ENCODE peak calls at places on chromosome 17, in eight cellular contexts. One of them, this sample, is unnamed.

GRCh38 chr17:70373369-70373768 is 204.0 kb downstream of the KCNJ2 start:
- ATAC-seq in lower lobe of right lung: no peak
- ATAC-seq in lung: no peak
- ATAC-seq in A549: no peak
- ATAC-seq in heart left ventricle: no peak
- ATAC-seq in upper lobe of right lung: no peak
- ATAC-seq in HCT116: no peak
- ATAC-seq in upper lobe of left lung: no peak
- ATAC-seq in this sample: no peak

GRCh38 chr17:70353408-70354092 is 184.2 kb downstream of the KCNJ2 start:
- ATAC-seq in lower lobe of right lung: no peak
- ATAC-seq in lung: no peak
- ATAC-seq in A549: no peak
- ATAC-seq in heart left ventricle: no peak
- ATAC-seq in upper lobe of right lung: no peak
- ATAC-seq in HCT116: no peak
- ATAC-seq in upper lobe of left lung: no peak
- ATAC-seq in this sample: no peak

GRCh38 chr17:35694906-35695305 is 36.5 kb upstream of the RASL10B start:
- ATAC-seq in lower lobe of right lung: no peak
- ATAC-seq in lung: no peak
- ATAC-seq in A549: no peak
- ATAC-seq in heart left ventricle: no peak
- ATAC-seq in upper lobe of right lung: no peak
- ATAC-seq in HCT116: no peak
- ATAC-seq in upper lobe of left lung: no peak
- ATAC-seq in this sample: no peak

GRCh38 chr17:37490638-37491614 is 1.2 kb downstream of the DUSP14 start:
- ATAC-seq in lower lobe of right lung: no peak
- ATAC-seq in lung: no peak
- ATAC-seq in A549: peak; percentile 64
- ATAC-seq in heart left ventricle: peak; percentile 39
- ATAC-seq in upper lobe of right lung: no peak
- ATAC-seq in HCT116: peak; percentile 35
- ATAC-seq in upper lobe of left lung: peak; percentile 56
- ATAC-seq in this sample: peak; percentile 52

GRCh38 chr17:8226536-8227237 is 16.3 kb upstream of the AURKB start:
- ATAC-seq in lower lobe of right lung: no peak
- ATAC-seq in lung: no peak
- ATAC-seq in A549: peak; percentile 42
- ATAC-seq in heart left ventricle: no peak
- ATAC-seq in upper lobe of right lung: no peak
- ATAC-seq in HCT116: peak; percentile 44
- ATAC-seq in upper lobe of left lung: peak; percentile 1
- ATAC-seq in this sample: peak; percentile 8

GRCh38 chr17:80565347-80566053 is 20.9 kb downstream of the RPTOR start:
- ATAC-seq in lower lobe of right lung: peak; percentile 86
- ATAC-seq in lung: no peak
- ATAC-seq in A549: peak; percentile 32
- ATAC-seq in heart left ventricle: no peak
- ATAC-seq in upper lobe of right lung: peak; percentile 83
- ATAC-seq in HCT116: peak; percentile 32
- ATAC-seq in upper lobe of left lung: peak; percentile 40
- ATAC-seq in this sample: no peak

GRCh38 chr17:49667854-49668253 is 10.0 kb downstream of the SPOP start:
- ATAC-seq in lower lobe of right lung: peak; percentile 79
- ATAC-seq in lung: peak; percentile 19
- ATAC-seq in A549: no peak
- ATAC-seq in heart left ventricle: no peak
- ATAC-seq in upper lobe of right lung: peak; percentile 81
- ATAC-seq in HCT116: no peak
- ATAC-seq in upper lobe of left lung: no peak
- ATAC-seq in this sample: no peak

GRCh38 chr17:63439682-63440081 is 6.4 kb downstream of the CYB561 start:
- ATAC-seq in lower lobe of right lung: no peak
- ATAC-seq in lung: no peak
- ATAC-seq in A549: no peak
- ATAC-seq in heart left ventricle: no peak
- ATAC-seq in upper lobe of right lung: no peak
- ATAC-seq in HCT116: no peak
- ATAC-seq in upper lobe of left lung: peak; percentile 6
- ATAC-seq in this sample: peak; percentile 38

GRCh38 chr17:3870871-3871306 is 22.0 kb downstream of the CAMKK1 start:
- ATAC-seq in lower lobe of right lung: no peak
- ATAC-seq in lung: no peak
- ATAC-seq in A549: no peak
- ATAC-seq in heart left ventricle: no peak
- ATAC-seq in upper lobe of right lung: peak; percentile 38
- ATAC-seq in HCT116: no peak
- ATAC-seq in upper lobe of left lung: no peak
- ATAC-seq in this sample: no peak

GRCh38 chr17:50758524-50758923 is 8.8 kb downstream of the ANKRD40CL start:
- ATAC-seq in lower lobe of right lung: no peak
- ATAC-seq in lung: no peak
- ATAC-seq in A549: peak; percentile 6
- ATAC-seq in heart left ventricle: no peak
- ATAC-seq in upper lobe of right lung: no peak
- ATAC-seq in HCT116: no peak
- ATAC-seq in upper lobe of left lung: no peak
- ATAC-seq in this sample: no peak

GRCh38 chr17:4582101-4582501 is 2.2 kb upstream of the SMTNL2 start:
- ATAC-seq in lower lobe of right lung: no peak
- ATAC-seq in lung: no peak
- ATAC-seq in A549: no peak
- ATAC-seq in heart left ventricle: no peak
- ATAC-seq in upper lobe of right lung: no peak
- ATAC-seq in HCT116: no peak
- ATAC-seq in upper lobe of left lung: no peak
- ATAC-seq in this sample: no peak

GRCh38 chr17:21072623-21073278 is 29.9 kb upstream of the USP22 start:
- ATAC-seq in lower lobe of right lung: no peak
- ATAC-seq in lung: no peak
- ATAC-seq in A549: no peak
- ATAC-seq in heart left ventricle: no peak
- ATAC-seq in upper lobe of right lung: no peak
- ATAC-seq in HCT116: no peak
- ATAC-seq in upper lobe of left lung: no peak
- ATAC-seq in this sample: no peak

GRCh38 chr17:35536664-35537160 is 766 bp downstream of the SLFN12L start:
- ATAC-seq in lower lobe of right lung: no peak
- ATAC-seq in lung: no peak
- ATAC-seq in A549: no peak
- ATAC-seq in heart left ventricle: no peak
- ATAC-seq in upper lobe of right lung: no peak
- ATAC-seq in HCT116: no peak
- ATAC-seq in upper lobe of left lung: no peak
- ATAC-seq in this sample: no peak

GRCh38 chr17:34797724-34798123 is 163.5 kb downstream of the CCT6B start:
- ATAC-seq in lower lobe of right lung: peak; percentile 37
- ATAC-seq in lung: no peak
- ATAC-seq in A549: peak; percentile 80
- ATAC-seq in heart left ventricle: no peak
- ATAC-seq in upper lobe of right lung: peak; percentile 53
- ATAC-seq in HCT116: peak; percentile 52
- ATAC-seq in upper lobe of left lung: peak; percentile 49
- ATAC-seq in this sample: no peak

GRCh38 chr17:61251939-61252865 is 147.4 kb upstream of the TBX2 start:
- ATAC-seq in lower lobe of right lung: peak; percentile 98
- ATAC-seq in lung: peak; percentile 86
- ATAC-seq in A549: peak; percentile 16
- ATAC-seq in heart left ventricle: peak; percentile 93
- ATAC-seq in upper lobe of right lung: peak; percentile 97
- ATAC-seq in HCT116: no peak
- ATAC-seq in upper lobe of left lung: peak; percentile 93
- ATAC-seq in this sample: peak; percentile 97

GRCh38 chr17:78497115-78497540 is 80.1 kb downstream of the DNAH17 start:
- ATAC-seq in lower lobe of right lung: peak; percentile 82
- ATAC-seq in lung: peak; percentile 68
- ATAC-seq in A549: peak; percentile 95
- ATAC-seq in heart left ventricle: peak; percentile 79
- ATAC-seq in upper lobe of right lung: peak; percentile 86
- ATAC-seq in HCT116: peak; percentile 95
- ATAC-seq in upper lobe of left lung: peak; percentile 85
- ATAC-seq in this sample: peak; percentile 68

DNA sequence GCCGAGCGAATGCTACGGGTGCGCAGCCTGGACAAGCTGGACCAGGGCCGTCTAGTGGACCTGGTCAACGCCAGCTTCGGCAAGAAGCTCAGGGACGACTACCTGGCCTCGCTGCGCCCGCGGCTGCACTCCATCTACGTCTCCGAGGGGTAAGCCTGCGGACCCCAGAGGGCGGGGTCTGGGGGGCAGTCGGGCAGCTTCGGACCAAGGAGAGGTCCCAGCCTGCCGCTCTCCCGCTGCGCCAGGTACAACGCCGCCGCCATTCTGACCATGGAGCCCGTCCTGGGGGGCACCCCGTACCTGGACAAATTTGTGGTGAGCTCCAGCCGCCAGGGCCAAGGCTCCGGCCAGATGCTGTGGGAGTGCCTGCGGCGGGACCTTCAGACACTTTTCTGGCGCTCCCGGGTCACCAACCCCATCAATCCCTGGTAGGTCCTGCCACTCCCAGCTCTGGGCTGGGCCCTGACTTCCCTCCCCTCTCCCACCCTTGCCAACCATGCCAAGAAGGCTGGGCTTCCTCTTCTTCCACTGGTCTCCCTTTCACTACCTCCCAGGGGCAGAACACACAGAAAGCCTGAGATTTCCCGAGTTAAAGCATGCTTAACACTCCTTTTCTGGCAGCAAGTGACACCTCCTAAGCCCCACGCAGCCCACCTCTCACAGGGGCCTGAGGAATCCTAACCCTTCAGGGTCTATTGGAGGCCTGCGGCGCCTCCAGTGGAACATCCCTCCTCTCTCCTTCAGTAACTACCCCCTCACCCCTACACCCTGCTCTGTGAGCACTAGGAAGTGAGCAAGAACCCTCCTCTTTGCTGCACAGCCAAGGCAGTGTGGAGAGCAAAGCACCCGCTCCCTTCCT is 3.2 kb downstream of the NAGS start:
- ATAC-seq in lower lobe of right lung: no peak
- ATAC-seq in lung: no peak
- ATAC-seq in A549: peak; percentile 1
- ATAC-seq in heart left ventricle: peak; percentile 2
- ATAC-seq in upper lobe of right lung: no peak
- ATAC-seq in HCT116: no peak
- ATAC-seq in upper lobe of left lung: peak; percentile 43
- ATAC-seq in this sample: no peak
- TF ChIP-seq CTCF in lower lobe of right lung: peak; percentile 4
- TF ChIP-seq CTCF in lung: no peak
- TF ChIP-seq CTCF in A549: no peak
- TF ChIP-seq CTCF in heart left ventricle: no peak
- TF ChIP-seq CTCF in upper lobe of right lung: no peak
- TF ChIP-seq CTCF in HCT116: no peak
- TF ChIP-seq CTCF in upper lobe of left lung: no peak
- TF ChIP-seq CTCF in this sample: no peak

DNA sequence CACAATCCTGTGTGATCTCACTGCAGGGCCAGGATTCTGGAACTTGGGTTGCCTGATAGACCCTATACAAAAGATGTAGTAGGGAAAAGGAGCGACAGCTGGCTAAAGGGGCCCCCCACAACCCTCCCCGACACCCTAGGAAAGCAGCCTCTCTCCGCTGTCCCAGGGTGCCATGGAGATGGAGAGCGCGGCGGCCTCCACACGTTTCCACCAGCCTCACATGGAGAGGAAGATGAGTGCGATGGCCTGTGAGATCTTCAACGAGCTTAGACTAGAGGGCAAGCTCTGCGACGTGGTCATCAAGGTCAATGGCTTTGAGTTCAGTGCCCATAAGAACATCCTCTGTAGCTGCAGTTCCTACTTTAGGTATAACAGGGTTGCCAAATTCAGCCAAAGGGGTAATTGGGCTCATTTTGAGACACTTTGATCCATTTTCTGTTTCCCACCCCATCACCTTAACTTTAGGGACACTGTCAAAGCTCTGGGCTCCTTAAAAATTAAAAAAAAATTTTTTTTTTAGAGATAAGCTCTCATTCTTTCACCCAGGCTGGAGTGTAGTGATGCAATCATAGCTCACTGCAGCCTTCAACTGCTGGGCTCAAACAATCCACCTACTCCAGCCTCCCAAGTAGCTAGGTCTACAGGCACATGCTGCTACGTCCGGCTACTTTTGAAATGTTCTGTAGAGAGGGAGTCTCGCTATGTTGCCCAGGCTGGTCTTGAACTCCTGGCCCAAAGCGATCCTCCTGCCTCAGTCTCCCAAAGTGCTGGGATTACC is at the start of gene KLHL10:
- ATAC-seq in lower lobe of right lung: no peak
- ATAC-seq in lung: no peak
- ATAC-seq in A549: no peak
- ATAC-seq in heart left ventricle: no peak
- ATAC-seq in upper lobe of right lung: no peak
- ATAC-seq in HCT116: no peak
- ATAC-seq in upper lobe of left lung: no peak
- ATAC-seq in this sample: no peak
- H3K4me3 ChIP-seq in lower lobe of right lung: peak within 1 kb of the TSS; percentile 97
- H3K4me3 ChIP-seq in lung: no peak within 1 kb of the TSS
- H3K4me3 ChIP-seq in A549: peak within 1 kb of the TSS; percentile 74
- H3K4me3 ChIP-seq in heart left ventricle: no peak within 1 kb of the TSS
- H3K4me3 ChIP-seq in upper lobe of right lung: peak within 1 kb of the TSS; percentile 96
- H3K4me3 ChIP-seq in HCT116: no peak within 1 kb of the TSS
- H3K4me3 ChIP-seq in upper lobe of left lung: peak within 1 kb of the TSS; percentile 77
- H3K4me3 ChIP-seq in this sample: peak within 1 kb of the TSS; percentile 87

DNA sequence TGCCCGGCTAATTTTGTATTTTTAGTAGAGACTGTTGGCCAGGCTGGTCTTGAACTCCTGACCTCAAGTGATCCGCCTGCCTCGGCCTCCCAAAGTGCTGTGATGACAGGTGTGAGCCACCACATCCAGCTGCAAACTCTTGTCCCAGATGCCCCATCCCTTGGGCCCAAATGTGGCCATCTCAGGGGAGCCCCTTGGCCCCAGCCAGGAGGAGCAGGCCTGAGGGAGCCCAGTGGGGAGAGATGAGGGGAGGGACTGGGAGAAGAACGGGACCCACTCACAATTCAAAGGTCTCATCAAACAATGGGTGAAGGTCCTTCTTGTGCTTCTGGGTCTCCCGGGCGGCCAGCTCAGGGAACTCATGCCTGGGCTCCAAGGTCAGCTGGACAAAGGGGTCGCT is 14.5 kb downstream of the UNC13D start:
- ATAC-seq in lower lobe of right lung: no peak
- ATAC-seq in lung: no peak
- ATAC-seq in A549: no peak
- ATAC-seq in heart left ventricle: no peak
- ATAC-seq in upper lobe of right lung: no peak
- ATAC-seq in HCT116: no peak
- ATAC-seq in upper lobe of left lung: no peak
- ATAC-seq in this sample: no peak
- TF ChIP-seq CTCF in lower lobe of right lung: no peak
- TF ChIP-seq CTCF in lung: no peak
- TF ChIP-seq CTCF in A549: no peak
- TF ChIP-seq CTCF in heart left ventricle: no peak
- TF ChIP-seq CTCF in upper lobe of right lung: no peak
- TF ChIP-seq CTCF in HCT116: no peak
- TF ChIP-seq CTCF in upper lobe of left lung: no peak
- TF ChIP-seq CTCF in this sample: no peak

DNA sequence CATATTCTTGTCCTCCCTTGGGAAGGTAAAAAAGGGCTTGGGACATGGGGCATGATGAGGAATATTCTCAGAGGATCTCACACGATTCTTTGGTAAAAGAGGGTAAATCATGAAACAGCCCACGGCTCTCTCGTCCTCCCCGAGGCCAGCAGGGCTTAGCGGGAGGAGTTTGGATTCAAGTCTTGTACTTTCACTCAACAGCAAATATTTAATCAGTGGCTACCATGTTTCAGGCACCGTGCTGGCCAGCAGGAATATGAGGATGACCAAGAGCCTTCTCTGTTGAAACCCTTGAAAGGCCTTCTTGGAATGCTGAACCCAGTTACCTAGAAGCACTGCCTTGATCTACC is 8.8 kb downstream of the MAP3K14 start:
- ATAC-seq in lower lobe of right lung: no peak
- ATAC-seq in lung: no peak
- ATAC-seq in A549: peak; percentile 1
- ATAC-seq in heart left ventricle: no peak
- ATAC-seq in upper lobe of right lung: no peak
- ATAC-seq in HCT116: no peak
- ATAC-seq in upper lobe of left lung: no peak
- ATAC-seq in this sample: no peak
- H3K4me3 ChIP-seq in lower lobe of right lung: no peak overlapping the region
- H3K4me3 ChIP-seq in lung: no peak overlapping the region
- H3K4me3 ChIP-seq in A549: peak overlapping the region; percentile 10
- H3K4me3 ChIP-seq in heart left ventricle: no peak overlapping the region
- H3K4me3 ChIP-seq in upper lobe of right lung: no peak overlapping the region
- H3K4me3 ChIP-seq in HCT116: no peak overlapping the region
- H3K4me3 ChIP-seq in upper lobe of left lung: no peak overlapping the region
- H3K4me3 ChIP-seq in this sample: no peak overlapping the region